ENCODE peak calls at places on chromosomes 2 and 18, in six cellular contexts. N is left ventricle myocardium inferior, Z is IMR-90, P is esophagus squamous epithelium, W is stomach, M is HFFc6. Y is an unnamed sample.

GRCh38 chr2:240234503-240234951 is 94.1 kb upstream of the OTOS start:
- DNase-seq in N (peak; percentile 14), Z (peak; percentile 8), P (no peak), W (no peak), M (no peak), Y (peak; percentile 15)

GRCh38 chr2:197873293-197873701 is 68.9 kb downstream of the PLCL1 start:
- DNase-seq in N (no peak), Z (peak; percentile 83), P (no peak), W (no peak), M (peak; percentile 63), Y (no peak)

GRCh38 chr2:65402339-65402738 is 30.1 kb downstream of the SPRED2 start:
- DNase-seq in N (no peak), Z (peak; percentile 39), P (no peak), W (no peak), M (no peak), Y (no peak)

GRCh38 chr2:117858336-117858735 is 43.8 kb downstream of the DDX18 start:
- DNase-seq in N (no peak), Z (no peak), P (no peak), W (no peak), M (no peak), Y (no peak)

GRCh38 chr2:151408788-151409600 is 708 bp upstream of the RIF1 start:
- DNase-seq in N (no peak), Z (no peak), P (no peak), W (no peak), M (no peak), Y (no peak)

GRCh38 chr2:192016265-192016664 is 169.4 kb upstream of the CAVIN2 start:
- DNase-seq in N (no peak), Z (peak; percentile 85), P (no peak), W (no peak), M (peak; percentile 62), Y (no peak)

GRCh38 chr2:213766465-213766891 is 482.2 kb downstream of the SPAG16 start:
- DNase-seq in N (no peak), Z (no peak), P (no peak), W (no peak), M (peak; percentile 30), Y (no peak)

GRCh38 chr2:181858600-181858999 is 32.9 kb upstream of the ITPRID2 start:
- DNase-seq in N (no peak), Z (no peak), P (no peak), W (no peak), M (no peak), Y (no peak)

GRCh38 chr2:192197387-192197786 is 2.7 kb upstream of the TMEFF2 start:
- DNase-seq in N (no peak), Z (no peak), P (no peak), W (no peak), M (no peak), Y (no peak)

GRCh38 chr18:10826400-10826799 is 300.6 kb downstream of the NAPG start:
- DNase-seq in N (no peak), Z (no peak), P (no peak), W (no peak), M (no peak), Y (no peak)

GRCh38 chr2:19675003-19675629 is 226.7 kb downstream of the TTC32 start:
- DNase-seq in N (no peak), Z (no peak), P (no peak), W (no peak), M (no peak), Y (no peak)

GRCh38 chr2:238505892-238506280 is 79.2 kb downstream of the ASB1 start:
- DNase-seq in N (no peak), Z (no peak), P (no peak), W (no peak), M (no peak), Y (no peak)

GRCh38 chr2:96993367-96993766 is 7.0 kb upstream of the FAM178B start:
- DNase-seq in N (no peak), Z (no peak), P (no peak), W (no peak), M (no peak), Y (no peak)

GRCh38 chr18:34544930-34545329 is 165.2 kb upstream of the DTNA start:
- DNase-seq in N (no peak), Z (no peak), P (no peak), W (no peak), M (no peak), Y (no peak)

GRCh38 chr18:76679259-76679658 is 143.1 kb upstream of the ZNF236 start:
- DNase-seq in N (no peak), Z (no peak), P (no peak), W (no peak), M (no peak), Y (no peak)

GRCh38 chr2:177639262-177639914 is 246.8 kb downstream of the AGPS start:
- DNase-seq in N (no peak), Z (no peak), P (no peak), W (no peak), M (no peak), Y (no peak)

GRCh38 chr2:218555527-218555926 is 12.6 kb downstream of the USP37 start:
- DNase-seq in N (no peak), Z (no peak), P (no peak), W (no peak), M (no peak), Y (no peak)

GRCh38 chr18:79523738-79524180 is 128.0 kb downstream of the NFATC1 start:
- DNase-seq in N (no peak), Z (no peak), P (no peak), W (no peak), M (no peak), Y (no peak)

GRCh38 chr18:3269241-3269640 is 7.3 kb downstream of the MYL12B start:
- DNase-seq in N (no peak), Z (no peak), P (no peak), W (no peak), M (peak; percentile 66), Y (no peak)

GRCh38 chr18:5879479-5879882 is 15.8 kb downstream of the TMEM200C start:
- DNase-seq in N (no peak), Z (peak; percentile 65), P (no peak), W (no peak), M (peak; percentile 48), Y (no peak)

GRCh38 chr2:64203131-64204005 is 59.1 kb upstream of the PELI1 start:
- DNase-seq in N (no peak), Z (peak; percentile 59), P (no peak), W (no peak), M (peak; percentile 50), Y (no peak)

GRCh38 chr2:133314761-133315160 is 253.5 kb downstream of the NCKAP5 start:
- DNase-seq in N (no peak), Z (no peak), P (no peak), W (no peak), M (no peak), Y (no peak)
- TF ChIP-seq CTCF in N (no peak), Z (no peak), P (no peak), W (no peak), M (no peak), Y (no peak)

DNA sequence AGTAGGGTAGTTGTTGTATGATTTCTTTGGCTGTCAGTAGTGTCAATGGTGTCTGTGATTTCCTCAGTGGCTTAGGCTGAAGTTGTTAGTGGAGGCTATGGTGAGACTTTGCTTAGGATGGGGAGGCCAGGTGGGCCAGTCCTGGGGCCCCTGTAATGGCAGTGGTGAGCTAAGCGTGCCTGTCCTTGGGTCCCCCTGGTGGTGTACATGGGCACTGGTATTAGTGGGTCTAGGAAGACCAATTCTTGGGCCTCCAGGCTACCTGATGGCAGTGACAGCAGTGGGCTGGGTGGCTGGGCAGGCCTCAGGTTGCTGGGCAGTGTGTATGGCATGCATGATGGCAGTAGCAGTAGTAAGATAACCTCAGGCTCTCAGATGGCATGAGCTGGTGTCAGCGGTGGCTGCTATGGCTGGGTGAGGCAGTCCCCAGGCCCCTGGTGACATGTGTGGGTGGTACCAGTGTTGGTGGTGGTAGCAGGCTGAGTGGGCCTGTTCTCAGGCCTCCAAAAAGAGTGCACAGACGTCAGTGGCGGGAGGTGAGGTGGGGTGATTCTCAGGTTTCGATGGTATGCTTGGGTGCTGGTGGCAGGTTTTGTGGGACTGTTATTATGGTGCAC is 103.2 kb downstream of the KLHL14 start:
- DNase-seq in N (no peak), Z (no peak), P (no peak), W (no peak), M (no peak), Y (no peak)
- TF ChIP-seq CTCF in N (no peak), Z (no peak), P (peak; percentile 4), W (no peak), M (no peak), Y (no peak)

GRCh38 chr2:171244970-171245782 is 84.5 kb upstream of the TLK1 start:
- DNase-seq in N (no peak), Z (peak; percentile 44), P (no peak), W (no peak), M (peak; percentile 39), Y (no peak)
- TF ChIP-seq CTCF in N (no peak), Z (peak; percentile 33), P (peak; percentile 20), W (no peak), M (peak; percentile 33), Y (no peak)

GRCh38 chr2:38037757-38038615 is 38.0 kb downstream of the CYP1B1 start:
- DNase-seq in N (peak; percentile 32), Z (peak; percentile 47), P (no peak), W (no peak), M (no peak), Y (peak; percentile 39)
- TF ChIP-seq CTCF in N (peak; percentile 47), Z (no peak), P (peak; percentile 28), W (no peak), M (peak; percentile 10), Y (no peak)

GRCh38 chr2:120956486-120957156 is 221.0 kb downstream of the GLI2 start:
- DNase-seq in N (no peak), Z (no peak), P (no peak), W (no peak), M (no peak), Y (no peak)

GRCh38 chr2:120959426-120959825 is 223.8 kb downstream of the GLI2 start:
- DNase-seq in N (peak; percentile 41), Z (no peak), P (no peak), W (no peak), M (no peak), Y (no peak)

GRCh38 chr2:120957905-120958304 is 222.2 kb downstream of the GLI2 start:
- DNase-seq in N (peak; percentile 76), Z (no peak), P (no peak), W (peak; percentile 76), M (no peak), Y (no peak)

GRCh38 chr2:120960994-120961393 is 225.3 kb downstream of the GLI2 start:
- DNase-seq in N (no peak), Z (no peak), P (no peak), W (no peak), M (no peak), Y (no peak)

DNA sequence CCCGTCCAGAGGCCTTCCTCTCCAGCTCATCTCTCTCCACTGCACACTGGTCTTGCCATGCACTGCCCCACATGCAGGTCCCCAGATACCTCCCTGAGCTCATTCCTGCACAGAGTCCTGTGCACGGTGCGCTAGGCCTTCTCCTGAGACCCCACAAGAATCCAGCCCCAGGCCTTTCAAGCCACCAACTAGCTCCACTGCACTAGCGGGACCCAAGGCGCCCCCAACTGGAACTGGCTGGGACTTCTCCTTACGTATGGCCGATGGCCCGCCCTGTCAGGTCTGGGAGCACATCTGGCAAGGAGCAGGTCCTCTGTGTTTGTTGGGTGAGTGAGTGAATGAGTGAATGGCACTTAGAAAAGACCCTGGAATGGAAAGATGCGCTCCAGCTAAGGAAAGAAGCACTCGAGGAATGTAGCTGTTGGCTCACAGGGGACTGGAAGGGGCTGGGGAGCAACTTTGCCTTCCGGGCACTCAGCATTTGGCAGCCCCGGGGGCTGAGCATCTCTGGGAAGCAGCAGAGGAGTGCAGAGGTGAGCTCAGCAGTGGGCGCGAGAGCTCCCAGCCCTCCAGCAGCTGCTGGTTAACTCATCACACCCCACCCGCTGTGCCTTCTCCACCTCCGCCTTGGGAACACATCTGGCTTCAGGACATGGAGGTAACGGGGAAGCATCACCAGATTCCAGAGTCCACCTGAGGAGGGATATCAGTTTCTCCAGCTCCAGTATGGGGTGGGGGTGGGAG is 223.1 kb downstream of the GLI2 start:
- DNase-seq in N (no peak), Z (no peak), P (no peak), W (no peak), M (no peak), Y (no peak)
- TF ChIP-seq CTCF in N (no peak), Z (peak; percentile 35), P (peak; percentile 29), W (no peak), M (peak; percentile 68), Y (no peak)

GRCh38 chr18:61637319-61637718 is 255.5 kb downstream of the RNF152 start:
- DNase-seq in N (no peak), Z (no peak), P (no peak), W (peak; percentile 83), M (no peak), Y (no peak)
- TF ChIP-seq CTCF in N (no peak), Z (no peak), P (no peak), W (no peak), M (no peak), Y (no peak)